ENCODE peak calls at places on chromosomes 7 and 10, in ten cellular contexts. One of them, this sample, is unnamed.

GRCh38 chr10:104767282-104767681 is 126.2 kb downstream of the SORCS3 start:
- DNase-seq in central memory CD4-positive, alpha-beta T cell: no peak
- DNase-seq in substantia nigra: no peak
- DNase-seq in endodermal cell: no peak
- DNase-seq in endothelial cell: no peak
- DNase-seq in activated CD4-positive, alpha-beta T cell treated with anti-CD3 and anti-CD28 coated beads, Interleukin-2, amount 50 U/mL, for 1 hour: no peak
- DNase-seq in stimulated activated CD4-positive, alpha-beta T cell treated with anti-CD3 and anti-CD28 coated beads, TNF-alpha, amount 100 ng/mL, for 48 hours: no peak
- DNase-seq in germinal center: no peak
- DNase-seq in chondrocyte: no peak
- DNase-seq in IMR-90: no peak
- DNase-seq in this sample: no peak

GRCh38 chr10:97534746-97535367 is 36.1 kb downstream of the UBTD1 start:
- DNase-seq in central memory CD4-positive, alpha-beta T cell: no peak
- DNase-seq in substantia nigra: peak; percentile 73
- DNase-seq in endodermal cell: peak; percentile 88
- DNase-seq in endothelial cell: peak; percentile 51
- DNase-seq in activated CD4-positive, alpha-beta T cell treated with anti-CD3 and anti-CD28 coated beads, Interleukin-2, amount 50 U/mL, for 1 hour: peak; percentile 7
- DNase-seq in stimulated activated CD4-positive, alpha-beta T cell treated with anti-CD3 and anti-CD28 coated beads, TNF-alpha, amount 100 ng/mL, for 48 hours: peak; percentile 12
- DNase-seq in germinal center: peak; percentile 33
- DNase-seq in chondrocyte: peak; percentile 49
- DNase-seq in IMR-90: no peak
- DNase-seq in this sample: peak; percentile 50

GRCh38 chr7:140316165-140316661 is 82.1 kb downstream of the SLC37A3 start:
- DNase-seq in central memory CD4-positive, alpha-beta T cell: no peak
- DNase-seq in substantia nigra: peak; percentile 86
- DNase-seq in endodermal cell: no peak
- DNase-seq in endothelial cell: no peak
- DNase-seq in activated CD4-positive, alpha-beta T cell treated with anti-CD3 and anti-CD28 coated beads, Interleukin-2, amount 50 U/mL, for 1 hour: no peak
- DNase-seq in stimulated activated CD4-positive, alpha-beta T cell treated with anti-CD3 and anti-CD28 coated beads, TNF-alpha, amount 100 ng/mL, for 48 hours: no peak
- DNase-seq in germinal center: no peak
- DNase-seq in chondrocyte: no peak
- DNase-seq in IMR-90: peak; percentile 73
- DNase-seq in this sample: peak; percentile 31

GRCh38 chr10:73965890-73966768 is 31.8 kb upstream of the VCL start:
- DNase-seq in central memory CD4-positive, alpha-beta T cell: no peak
- DNase-seq in substantia nigra: peak; percentile 22
- DNase-seq in endodermal cell: peak; percentile 98
- DNase-seq in endothelial cell: peak; percentile 67
- DNase-seq in activated CD4-positive, alpha-beta T cell treated with anti-CD3 and anti-CD28 coated beads, Interleukin-2, amount 50 U/mL, for 1 hour: no peak
- DNase-seq in stimulated activated CD4-positive, alpha-beta T cell treated with anti-CD3 and anti-CD28 coated beads, TNF-alpha, amount 100 ng/mL, for 48 hours: no peak
- DNase-seq in germinal center: no peak
- DNase-seq in chondrocyte: peak; percentile 95
- DNase-seq in IMR-90: peak; percentile 99
- DNase-seq in this sample: peak; percentile 100

GRCh38 chr7:24827589-24827988 is 70.3 kb upstream of the GSDME start:
- DNase-seq in central memory CD4-positive, alpha-beta T cell: no peak
- DNase-seq in substantia nigra: no peak
- DNase-seq in endodermal cell: no peak
- DNase-seq in endothelial cell: no peak
- DNase-seq in activated CD4-positive, alpha-beta T cell treated with anti-CD3 and anti-CD28 coated beads, Interleukin-2, amount 50 U/mL, for 1 hour: no peak
- DNase-seq in stimulated activated CD4-positive, alpha-beta T cell treated with anti-CD3 and anti-CD28 coated beads, TNF-alpha, amount 100 ng/mL, for 48 hours: no peak
- DNase-seq in germinal center: no peak
- DNase-seq in chondrocyte: no peak
- DNase-seq in IMR-90: peak; percentile 87
- DNase-seq in this sample: peak; percentile 48

GRCh38 chr7:39589323-39590111 is 23.3 kb downstream of the YAE1 start:
- DNase-seq in central memory CD4-positive, alpha-beta T cell: peak; percentile 80
- DNase-seq in substantia nigra: no peak
- DNase-seq in endodermal cell: peak; percentile 80
- DNase-seq in endothelial cell: peak; percentile 14
- DNase-seq in activated CD4-positive, alpha-beta T cell treated with anti-CD3 and anti-CD28 coated beads, Interleukin-2, amount 50 U/mL, for 1 hour: peak; percentile 36
- DNase-seq in stimulated activated CD4-positive, alpha-beta T cell treated with anti-CD3 and anti-CD28 coated beads, TNF-alpha, amount 100 ng/mL, for 48 hours: peak; percentile 52
- DNase-seq in germinal center: no peak
- DNase-seq in chondrocyte: no peak
- DNase-seq in IMR-90: peak; percentile 84
- DNase-seq in this sample: peak; percentile 91

GRCh38 chr10:11242443-11243386 is 225.0 kb downstream of the CELF2 start:
- DNase-seq in central memory CD4-positive, alpha-beta T cell: no peak
- DNase-seq in substantia nigra: peak; percentile 36
- DNase-seq in endodermal cell: no peak
- DNase-seq in endothelial cell: no peak
- DNase-seq in activated CD4-positive, alpha-beta T cell treated with anti-CD3 and anti-CD28 coated beads, Interleukin-2, amount 50 U/mL, for 1 hour: no peak
- DNase-seq in stimulated activated CD4-positive, alpha-beta T cell treated with anti-CD3 and anti-CD28 coated beads, TNF-alpha, amount 100 ng/mL, for 48 hours: no peak
- DNase-seq in germinal center: peak; percentile 39
- DNase-seq in chondrocyte: no peak
- DNase-seq in IMR-90: peak; percentile 62
- DNase-seq in this sample: peak; percentile 10

GRCh38 chr7:84701524-84702306 is 485.1 kb downstream of the SEMA3D start:
- DNase-seq in central memory CD4-positive, alpha-beta T cell: no peak
- DNase-seq in substantia nigra: no peak
- DNase-seq in endodermal cell: peak; percentile 56
- DNase-seq in endothelial cell: no peak
- DNase-seq in activated CD4-positive, alpha-beta T cell treated with anti-CD3 and anti-CD28 coated beads, Interleukin-2, amount 50 U/mL, for 1 hour: no peak
- DNase-seq in stimulated activated CD4-positive, alpha-beta T cell treated with anti-CD3 and anti-CD28 coated beads, TNF-alpha, amount 100 ng/mL, for 48 hours: no peak
- DNase-seq in germinal center: no peak
- DNase-seq in chondrocyte: no peak
- DNase-seq in IMR-90: peak; percentile 98
- DNase-seq in this sample: peak; percentile 95

GRCh38 chr7:69781412-69781846 is 183.2 kb downstream of the AUTS2 start:
- DNase-seq in central memory CD4-positive, alpha-beta T cell: no peak
- DNase-seq in substantia nigra: no peak
- DNase-seq in endodermal cell: no peak
- DNase-seq in endothelial cell: no peak
- DNase-seq in activated CD4-positive, alpha-beta T cell treated with anti-CD3 and anti-CD28 coated beads, Interleukin-2, amount 50 U/mL, for 1 hour: no peak
- DNase-seq in stimulated activated CD4-positive, alpha-beta T cell treated with anti-CD3 and anti-CD28 coated beads, TNF-alpha, amount 100 ng/mL, for 48 hours: no peak
- DNase-seq in germinal center: no peak
- DNase-seq in chondrocyte: no peak
- DNase-seq in IMR-90: no peak
- DNase-seq in this sample: no peak

GRCh38 chr10:37754538-37755323 is 102.7 kb downstream of the ZNF248 start:
- DNase-seq in central memory CD4-positive, alpha-beta T cell: no peak
- DNase-seq in substantia nigra: no peak
- DNase-seq in endodermal cell: no peak
- DNase-seq in endothelial cell: no peak
- DNase-seq in activated CD4-positive, alpha-beta T cell treated with anti-CD3 and anti-CD28 coated beads, Interleukin-2, amount 50 U/mL, for 1 hour: no peak
- DNase-seq in stimulated activated CD4-positive, alpha-beta T cell treated with anti-CD3 and anti-CD28 coated beads, TNF-alpha, amount 100 ng/mL, for 48 hours: no peak
- DNase-seq in germinal center: peak; percentile 10
- DNase-seq in chondrocyte: no peak
- DNase-seq in IMR-90: no peak
- DNase-seq in this sample: no peak

GRCh38 chr7:102258749-102259107 is 27.9 kb upstream of the SH2B2 start:
- DNase-seq in central memory CD4-positive, alpha-beta T cell: no peak
- DNase-seq in substantia nigra: no peak
- DNase-seq in endodermal cell: no peak
- DNase-seq in endothelial cell: no peak
- DNase-seq in activated CD4-positive, alpha-beta T cell treated with anti-CD3 and anti-CD28 coated beads, Interleukin-2, amount 50 U/mL, for 1 hour: no peak
- DNase-seq in stimulated activated CD4-positive, alpha-beta T cell treated with anti-CD3 and anti-CD28 coated beads, TNF-alpha, amount 100 ng/mL, for 48 hours: no peak
- DNase-seq in germinal center: no peak
- DNase-seq in chondrocyte: no peak
- DNase-seq in IMR-90: peak; percentile 15
- DNase-seq in this sample: no peak

GRCh38 chr10:34721201-34721840 is 93.8 kb downstream of the PARD3 start:
- DNase-seq in central memory CD4-positive, alpha-beta T cell: no peak
- DNase-seq in substantia nigra: no peak
- DNase-seq in endodermal cell: no peak
- DNase-seq in endothelial cell: no peak
- DNase-seq in activated CD4-positive, alpha-beta T cell treated with anti-CD3 and anti-CD28 coated beads, Interleukin-2, amount 50 U/mL, for 1 hour: no peak
- DNase-seq in stimulated activated CD4-positive, alpha-beta T cell treated with anti-CD3 and anti-CD28 coated beads, TNF-alpha, amount 100 ng/mL, for 48 hours: no peak
- DNase-seq in germinal center: no peak
- DNase-seq in chondrocyte: no peak
- DNase-seq in IMR-90: peak; percentile 68
- DNase-seq in this sample: peak; percentile 80

GRCh38 chr10:79203014-79203675 is 134.4 kb downstream of the ZMIZ1 start:
- DNase-seq in central memory CD4-positive, alpha-beta T cell: no peak
- DNase-seq in substantia nigra: no peak
- DNase-seq in endodermal cell: no peak
- DNase-seq in endothelial cell: no peak
- DNase-seq in activated CD4-positive, alpha-beta T cell treated with anti-CD3 and anti-CD28 coated beads, Interleukin-2, amount 50 U/mL, for 1 hour: no peak
- DNase-seq in stimulated activated CD4-positive, alpha-beta T cell treated with anti-CD3 and anti-CD28 coated beads, TNF-alpha, amount 100 ng/mL, for 48 hours: no peak
- DNase-seq in germinal center: no peak
- DNase-seq in chondrocyte: peak; percentile 70
- DNase-seq in IMR-90: no peak
- DNase-seq in this sample: no peak

GRCh38 chr7:42244828-42245227 is 7.8 kb upstream of the GLI3 start:
- DNase-seq in central memory CD4-positive, alpha-beta T cell: no peak
- DNase-seq in substantia nigra: no peak
- DNase-seq in endodermal cell: no peak
- DNase-seq in endothelial cell: no peak
- DNase-seq in activated CD4-positive, alpha-beta T cell treated with anti-CD3 and anti-CD28 coated beads, Interleukin-2, amount 50 U/mL, for 1 hour: no peak
- DNase-seq in stimulated activated CD4-positive, alpha-beta T cell treated with anti-CD3 and anti-CD28 coated beads, TNF-alpha, amount 100 ng/mL, for 48 hours: no peak
- DNase-seq in germinal center: no peak
- DNase-seq in chondrocyte: no peak
- DNase-seq in IMR-90: peak; percentile 87
- DNase-seq in this sample: peak; percentile 86

GRCh38 chr10:99431190-99431549 is 746 bp upstream of the GOT1 start:
- DNase-seq in central memory CD4-positive, alpha-beta T cell: no peak
- DNase-seq in substantia nigra: peak; percentile 49
- DNase-seq in endodermal cell: no peak
- DNase-seq in endothelial cell: peak; percentile 35
- DNase-seq in activated CD4-positive, alpha-beta T cell treated with anti-CD3 and anti-CD28 coated beads, Interleukin-2, amount 50 U/mL, for 1 hour: no peak
- DNase-seq in stimulated activated CD4-positive, alpha-beta T cell treated with anti-CD3 and anti-CD28 coated beads, TNF-alpha, amount 100 ng/mL, for 48 hours: no peak
- DNase-seq in germinal center: peak; percentile 14
- DNase-seq in chondrocyte: no peak
- DNase-seq in IMR-90: peak; percentile 41
- DNase-seq in this sample: peak; percentile 65

GRCh38 chr7:36573066-36573465 is 151.2 kb downstream of the AOAH start:
- DNase-seq in central memory CD4-positive, alpha-beta T cell: no peak
- DNase-seq in substantia nigra: no peak
- DNase-seq in endodermal cell: no peak
- DNase-seq in endothelial cell: no peak
- DNase-seq in activated CD4-positive, alpha-beta T cell treated with anti-CD3 and anti-CD28 coated beads, Interleukin-2, amount 50 U/mL, for 1 hour: no peak
- DNase-seq in stimulated activated CD4-positive, alpha-beta T cell treated with anti-CD3 and anti-CD28 coated beads, TNF-alpha, amount 100 ng/mL, for 48 hours: no peak
- DNase-seq in germinal center: no peak
- DNase-seq in chondrocyte: no peak
- DNase-seq in IMR-90: no peak
- DNase-seq in this sample: no peak

GRCh38 chr7:121005996-121006565 is 17.6 kb downstream of the CPED1 start:
- DNase-seq in central memory CD4-positive, alpha-beta T cell: no peak
- DNase-seq in substantia nigra: no peak
- DNase-seq in endodermal cell: no peak
- DNase-seq in endothelial cell: no peak
- DNase-seq in activated CD4-positive, alpha-beta T cell treated with anti-CD3 and anti-CD28 coated beads, Interleukin-2, amount 50 U/mL, for 1 hour: no peak
- DNase-seq in stimulated activated CD4-positive, alpha-beta T cell treated with anti-CD3 and anti-CD28 coated beads, TNF-alpha, amount 100 ng/mL, for 48 hours: no peak
- DNase-seq in germinal center: no peak
- DNase-seq in chondrocyte: no peak
- DNase-seq in IMR-90: no peak
- DNase-seq in this sample: peak; percentile 48

GRCh38 chr10:124184208-124184820 is 90.9 kb upstream of the CHST15 start:
- DNase-seq in central memory CD4-positive, alpha-beta T cell: no peak
- DNase-seq in substantia nigra: no peak
- DNase-seq in endodermal cell: no peak
- DNase-seq in endothelial cell: no peak
- DNase-seq in activated CD4-positive, alpha-beta T cell treated with anti-CD3 and anti-CD28 coated beads, Interleukin-2, amount 50 U/mL, for 1 hour: no peak
- DNase-seq in stimulated activated CD4-positive, alpha-beta T cell treated with anti-CD3 and anti-CD28 coated beads, TNF-alpha, amount 100 ng/mL, for 48 hours: no peak
- DNase-seq in germinal center: no peak
- DNase-seq in chondrocyte: no peak
- DNase-seq in IMR-90: no peak
- DNase-seq in this sample: no peak

GRCh38 chr10:85784792-85785191 is 581.8 kb downstream of the GRID1 start:
- DNase-seq in central memory CD4-positive, alpha-beta T cell: no peak
- DNase-seq in substantia nigra: no peak
- DNase-seq in endodermal cell: no peak
- DNase-seq in endothelial cell: no peak
- DNase-seq in activated CD4-positive, alpha-beta T cell treated with anti-CD3 and anti-CD28 coated beads, Interleukin-2, amount 50 U/mL, for 1 hour: no peak
- DNase-seq in stimulated activated CD4-positive, alpha-beta T cell treated with anti-CD3 and anti-CD28 coated beads, TNF-alpha, amount 100 ng/mL, for 48 hours: no peak
- DNase-seq in germinal center: no peak
- DNase-seq in chondrocyte: no peak
- DNase-seq in IMR-90: no peak
- DNase-seq in this sample: no peak

GRCh38 chr7:2639151-2639993 is 7.6 kb downstream of the TTYH3 start:
- DNase-seq in central memory CD4-positive, alpha-beta T cell: no peak
- DNase-seq in substantia nigra: peak; percentile 47
- DNase-seq in endodermal cell: no peak
- DNase-seq in endothelial cell: no peak
- DNase-seq in activated CD4-positive, alpha-beta T cell treated with anti-CD3 and anti-CD28 coated beads, Interleukin-2, amount 50 U/mL, for 1 hour: no peak
- DNase-seq in stimulated activated CD4-positive, alpha-beta T cell treated with anti-CD3 and anti-CD28 coated beads, TNF-alpha, amount 100 ng/mL, for 48 hours: no peak
- DNase-seq in germinal center: no peak
- DNase-seq in chondrocyte: no peak
- DNase-seq in IMR-90: no peak
- DNase-seq in this sample: no peak

GRCh38 chr7:41467596-41467995 is 235.3 kb downstream of the INHBA start:
- DNase-seq in central memory CD4-positive, alpha-beta T cell: no peak
- DNase-seq in substantia nigra: no peak
- DNase-seq in endodermal cell: no peak
- DNase-seq in endothelial cell: no peak
- DNase-seq in activated CD4-positive, alpha-beta T cell treated with anti-CD3 and anti-CD28 coated beads, Interleukin-2, amount 50 U/mL, for 1 hour: no peak
- DNase-seq in stimulated activated CD4-positive, alpha-beta T cell treated with anti-CD3 and anti-CD28 coated beads, TNF-alpha, amount 100 ng/mL, for 48 hours: no peak
- DNase-seq in germinal center: no peak
- DNase-seq in chondrocyte: no peak
- DNase-seq in IMR-90: no peak
- DNase-seq in this sample: no peak

GRCh38 chr10:128629111-128630096 is 503.2 kb upstream of the MKI67 start:
- DNase-seq in central memory CD4-positive, alpha-beta T cell: no peak
- DNase-seq in substantia nigra: no peak
- DNase-seq in endodermal cell: no peak
- DNase-seq in endothelial cell: no peak
- DNase-seq in activated CD4-positive, alpha-beta T cell treated with anti-CD3 and anti-CD28 coated beads, Interleukin-2, amount 50 U/mL, for 1 hour: no peak
- DNase-seq in stimulated activated CD4-positive, alpha-beta T cell treated with anti-CD3 and anti-CD28 coated beads, TNF-alpha, amount 100 ng/mL, for 48 hours: no peak
- DNase-seq in germinal center: no peak
- DNase-seq in chondrocyte: no peak
- DNase-seq in IMR-90: no peak
- DNase-seq in this sample: no peak

GRCh38 chr7:4694653-4695335 is 12.7 kb downstream of the FOXK1 start:
- DNase-seq in central memory CD4-positive, alpha-beta T cell: no peak
- DNase-seq in substantia nigra: peak; percentile 30
- DNase-seq in endodermal cell: no peak
- DNase-seq in endothelial cell: no peak
- DNase-seq in activated CD4-positive, alpha-beta T cell treated with anti-CD3 and anti-CD28 coated beads, Interleukin-2, amount 50 U/mL, for 1 hour: no peak
- DNase-seq in stimulated activated CD4-positive, alpha-beta T cell treated with anti-CD3 and anti-CD28 coated beads, TNF-alpha, amount 100 ng/mL, for 48 hours: no peak
- DNase-seq in germinal center: no peak
- DNase-seq in chondrocyte: no peak
- DNase-seq in IMR-90: peak; percentile 86
- DNase-seq in this sample: peak; percentile 55

GRCh38 chr7:85851571-85852193 is 664.8 kb upstream of the SEMA3D start:
- DNase-seq in central memory CD4-positive, alpha-beta T cell: no peak
- DNase-seq in substantia nigra: no peak
- DNase-seq in endodermal cell: no peak
- DNase-seq in endothelial cell: no peak
- DNase-seq in activated CD4-positive, alpha-beta T cell treated with anti-CD3 and anti-CD28 coated beads, Interleukin-2, amount 50 U/mL, for 1 hour: no peak
- DNase-seq in stimulated activated CD4-positive, alpha-beta T cell treated with anti-CD3 and anti-CD28 coated beads, TNF-alpha, amount 100 ng/mL, for 48 hours: no peak
- DNase-seq in germinal center: no peak
- DNase-seq in chondrocyte: no peak
- DNase-seq in IMR-90: peak; percentile 69
- DNase-seq in this sample: peak; percentile 57

GRCh38 chr10:132905661-132906060 is 36.7 kb downstream of the CFAP46 start:
- DNase-seq in central memory CD4-positive, alpha-beta T cell: no peak
- DNase-seq in substantia nigra: no peak
- DNase-seq in endodermal cell: no peak
- DNase-seq in endothelial cell: no peak
- DNase-seq in activated CD4-positive, alpha-beta T cell treated with anti-CD3 and anti-CD28 coated beads, Interleukin-2, amount 50 U/mL, for 1 hour: no peak
- DNase-seq in stimulated activated CD4-positive, alpha-beta T cell treated with anti-CD3 and anti-CD28 coated beads, TNF-alpha, amount 100 ng/mL, for 48 hours: no peak
- DNase-seq in germinal center: no peak
- DNase-seq in chondrocyte: peak; percentile 53
- DNase-seq in IMR-90: no peak
- DNase-seq in this sample: no peak

GRCh38 chr7:48455363-48455762 is 284.1 kb downstream of the ABCA13 start:
- DNase-seq in central memory CD4-positive, alpha-beta T cell: no peak
- DNase-seq in substantia nigra: no peak
- DNase-seq in endodermal cell: no peak
- DNase-seq in endothelial cell: no peak
- DNase-seq in activated CD4-positive, alpha-beta T cell treated with anti-CD3 and anti-CD28 coated beads, Interleukin-2, amount 50 U/mL, for 1 hour: no peak
- DNase-seq in stimulated activated CD4-positive, alpha-beta T cell treated with anti-CD3 and anti-CD28 coated beads, TNF-alpha, amount 100 ng/mL, for 48 hours: no peak
- DNase-seq in germinal center: no peak
- DNase-seq in chondrocyte: no peak
- DNase-seq in IMR-90: no peak
- DNase-seq in this sample: no peak

GRCh38 chr7:47757946-47758371 is 176.0 kb upstream of the TNS3 start:
- DNase-seq in central memory CD4-positive, alpha-beta T cell: no peak
- DNase-seq in substantia nigra: peak; percentile 5
- DNase-seq in endodermal cell: no peak
- DNase-seq in endothelial cell: no peak
- DNase-seq in activated CD4-positive, alpha-beta T cell treated with anti-CD3 and anti-CD28 coated beads, Interleukin-2, amount 50 U/mL, for 1 hour: no peak
- DNase-seq in stimulated activated CD4-positive, alpha-beta T cell treated with anti-CD3 and anti-CD28 coated beads, TNF-alpha, amount 100 ng/mL, for 48 hours: no peak
- DNase-seq in germinal center: no peak
- DNase-seq in chondrocyte: peak; percentile 98
- DNase-seq in IMR-90: peak; percentile 73
- DNase-seq in this sample: peak; percentile 87

GRCh38 chr10:43573250-43574034 is 974 bp downstream of the ZNF239 start:
- DNase-seq in central memory CD4-positive, alpha-beta T cell: peak; percentile 17
- DNase-seq in substantia nigra: no peak
- DNase-seq in endodermal cell: peak; percentile 47
- DNase-seq in endothelial cell: no peak
- DNase-seq in activated CD4-positive, alpha-beta T cell treated with anti-CD3 and anti-CD28 coated beads, Interleukin-2, amount 50 U/mL, for 1 hour: no peak
- DNase-seq in stimulated activated CD4-positive, alpha-beta T cell treated with anti-CD3 and anti-CD28 coated beads, TNF-alpha, amount 100 ng/mL, for 48 hours: peak; percentile 0
- DNase-seq in germinal center: no peak
- DNase-seq in chondrocyte: no peak
- DNase-seq in IMR-90: peak; percentile 31
- DNase-seq in this sample: no peak

This sample was measured in mesenchymal stem cell.